ENCODE peak calls at places on chromosomes 1 and 21, in ten cellular contexts. G is astrocyte of the spinal cord, Y is cardiac muscle cell, B is NCI-H345, V is SW480, A is cerebellar cortex, U is WTC11, Z is T1000, H is Kasumi-1, C is GM12865. W is an unnamed sample.

GRCh38 chr1:115237507-115237906 is 100.5 kb downstream of the NGF start:
- DNase-seq in V (no peak), A (no peak), B (no peak), H (no peak), C (no peak), U (no peak), Y (no peak), G (peak), Z (peak), W (no peak)

GRCh38 chr1:85142753-85143152 is 58.1 kb downstream of the SYDE2 start:
- DNase-seq in V (no peak), C (no peak), G (no peak), Z (no peak), B (no peak), Y (no peak), A (peak), U (no peak), H (no peak), W (no peak)

GRCh38 chr1:197927908-197928665 is 10.9 kb downstream of the LHX9 start:
- DNase-seq in A (no peak), C (no peak), H (no peak), G (no peak), Y (no peak), U (no peak), V (no peak), Z (no peak), B (no peak), W (no peak)

GRCh38 chr1:3515774-3516480 is 61.5 kb downstream of the ARHGEF16 start:
- DNase-seq in B (peak), Y (no peak), C (no peak), V (peak), H (no peak), G (peak), A (no peak), Z (peak), U (no peak), W (no peak)

GRCh38 chr1:236603896-236604217 is 459 bp downstream of the HEATR1 start:
- DNase-seq in A (peak), V (peak), H (no peak), Z (no peak), B (no peak), C (peak), U (no peak), Y (peak), G (peak), W (no peak)

GRCh38 chr1:43774359-43774758 is 67.0 kb downstream of the ST3GAL3 start:
- DNase-seq in C (no peak), B (no peak), G (peak), Y (peak), H (no peak), A (no peak), Z (peak), V (no peak), U (no peak), W (no peak)

GRCh38 chr1:1923681-1924000 is 4.6 kb upstream of the TMEM52 start:
- DNase-seq in G (no peak), U (no peak), H (no peak), V (no peak), Y (no peak), A (no peak), Z (no peak), C (no peak), B (no peak), W (no peak)

GRCh38 chr1:167109125-167109524 is 15.2 kb downstream of the STYXL2 start:
- DNase-seq in B (peak), H (no peak), G (no peak), Z (no peak), V (peak), U (no peak), A (no peak), Y (no peak), C (peak), W (no peak)

GRCh38 chr1:229048896-229049295 is 222.0 kb upstream of the RAB4A start:
- DNase-seq in A (no peak), B (no peak), C (no peak), V (no peak), Z (no peak), G (no peak), U (no peak), Y (no peak), H (no peak), W (no peak)

GRCh38 chr1:41399148-41399795 is 38.0 kb downstream of the FOXO6 start:
- DNase-seq in G (no peak), Z (no peak), B (no peak), C (no peak), V (no peak), A (no peak), U (no peak), Y (no peak), H (no peak), W (no peak)

GRCh38 chr1:30952098-30952497 is 43.5 kb upstream of the SDC3 start:
- DNase-seq in Z (no peak), C (no peak), G (no peak), H (no peak), U (no peak), A (no peak), B (no peak), V (peak), Y (no peak), W (no peak)

GRCh38 chr1:60066001-60066400 is 7.6 kb downstream of the C1orf87 start:
- DNase-seq in C (no peak), H (no peak), U (no peak), G (no peak), Y (peak), A (no peak), B (no peak), V (no peak), Z (no peak), W (peak)

GRCh38 chr21:39525129-39525528 is 73.4 kb downstream of the SH3BGR start:
- DNase-seq in U (no peak), C (no peak), Z (no peak), B (peak), H (no peak), Y (no peak), A (peak), V (no peak), G (no peak), W (no peak)

GRCh38 chr1:60280256-60280655 is 206.7 kb upstream of the C1orf87 start:
- DNase-seq in V (no peak), Z (no peak), C (no peak), A (no peak), Y (peak), U (no peak), B (no peak), G (no peak), H (no peak), W (no peak)

GRCh38 chr21:45491056-45491455 is 51.2 kb downstream of the SLC19A1 start:
- DNase-seq in G (no peak), Y (no peak), V (no peak), C (no peak), Z (no peak), B (no peak), A (no peak), H (no peak), U (no peak), W (no peak)

GRCh38 chr21:32184059-32184458 is 94.8 kb downstream of the MIS18A start:
- DNase-seq in H (no peak), Y (no peak), G (no peak), Z (no peak), U (no peak), A (no peak), B (no peak), V (no peak), C (no peak), W (no peak)

GRCh38 chr1:18960409-18960808 is 3.9 kb upstream of the IFFO2 start:
- DNase-seq in B (no peak), Y (no peak), A (no peak), V (no peak), C (no peak), U (no peak), Z (no peak), H (no peak), G (no peak), W (no peak)

GRCh38 chr1:27098447-27099153 is 56.3 kb downstream of the SLC9A1 start:
- DNase-seq in Z (no peak), A (no peak), U (no peak), Y (no peak), H (no peak), V (no peak), C (no peak), B (peak), G (no peak), W (no peak)